ENCODE peak calls at places on chromosomes 5 and 9, in five cellular contexts. G, M, S, D and X are unnamed samples.

GRCh38 chr5:166595274-166595951 is 1696.0 kb upstream of the WWC1 start:
- DNase-seq in G (no peak), S (no peak), M (no peak), D (no peak), X (no peak)

GRCh38 chr5:148799737-148800527 is 26.5 kb upstream of the ADRB2 start:
- DNase-seq in D (no peak), M (no peak), S (no peak), G (no peak), X (no peak)

GRCh38 chr5:171520300-171521170 is 101.1 kb downstream of the FGF18 start:
- DNase-seq in D (no peak), S (peak), G (no peak), M (peak), X (no peak)

GRCh38 chr5:83718195-83718825 is 2.3 kb downstream of the HAPLN1 start:
- DNase-seq in M (no peak), G (peak), D (peak), S (peak), X (peak)

GRCh38 chr5:63500242-63500641 is 462.0 kb downstream of the HTR1A start:
- DNase-seq in D (no peak), S (no peak), G (no peak), M (no peak), X (no peak)

GRCh38 chr5:61625682-61626620 is 293.9 kb downstream of the ZSWIM6 start:
- DNase-seq in S (peak), G (peak), D (no peak), M (no peak), X (peak)

GRCh38 chr5:139140631-139141071 is 57.5 kb downstream of the SIL1 start:
- DNase-seq in D (no peak), S (no peak), G (peak), M (peak), X (no peak)

GRCh38 chr5:150512368-150512747 is 4.4 kb downstream of the NDST1 start:
- DNase-seq in D (no peak), G (no peak), S (no peak), M (no peak), X (no peak)

GRCh38 chr5:6365977-6366590 is 12.3 kb downstream of the MED10 start:
- DNase-seq in M (no peak), S (no peak), D (no peak), G (no peak), X (no peak)

GRCh38 chr9:136051568-136052432 is 43.3 kb downstream of the NACC2 start:
- DNase-seq in D (peak), S (peak), G (peak), M (peak), X (peak)

GRCh38 chr5:147734839-147735238 is 47.7 kb downstream of the JAKMIP2 start:
- DNase-seq in D (no peak), M (no peak), G (no peak), S (no peak), X (no peak)

GRCh38 chr5:104431946-104432345 is 869.4 kb upstream of the NUDT12 start:
- DNase-seq in D (no peak), G (no peak), M (no peak), S (no peak), X (no peak)

GRCh38 chr5:38935437-38935836 is 89.6 kb downstream of the OSMR start:
- DNase-seq in G (no peak), S (no peak), D (no peak), M (no peak), X (no peak)

GRCh38 chr9:127783111-127783621 is 2.7 kb upstream of the CDK9 start:
- DNase-seq in G (no peak), D (no peak), S (no peak), M (no peak), X (no peak)

GRCh38 chr9:137459601-137460362 is 648 bp upstream of the NSMF start:
- DNase-seq in S (no peak), M (no peak), G (no peak), D (no peak), X (no peak)

GRCh38 chr5:133373121-133373870 is 239.0 kb downstream of the FSTL4 start:
- DNase-seq in D (no peak), G (no peak), M (no peak), S (peak), X (peak)

GRCh38 chr9:91085499-91086291 is 276.0 kb downstream of the AUH start:
- DNase-seq in D (no peak), G (peak), S (no peak), M (no peak), X (no peak)

GRCh38 chr9:97985058-97985861 is 2.1 kb downstream of the ANP32B start:
- DNase-seq in M (no peak), S (peak), G (peak), D (peak), X (peak)

GRCh38 chr9:82423700-82424099 is 435.1 kb downstream of the SPATA31D1 start:
- DNase-seq in S (no peak), G (no peak), M (no peak), D (no peak), X (no peak)

GRCh38 chr9:137974746-137975526 is 97.4 kb downstream of the CACNA1B start:
- DNase-seq in D (no peak), G (no peak), S (no peak), M (no peak), X (no peak)

GRCh38 chr9:78574354-78575036 is 277.6 kb downstream of the PSAT1 start:
- DNase-seq in D (no peak), M (no peak), S (no peak), G (no peak), X (no peak)

GRCh38 chr5:79436821-79437220 is 77.1 kb downstream of the HOMER1 start:
- DNase-seq in G (no peak), D (no peak), S (peak), M (no peak), X (no peak)

GRCh38 chr5:136021016-136021405 is 7.8 kb upstream of the TGFBI start:
- DNase-seq in D (no peak), G (no peak), M (no peak), S (peak), X (peak)

GRCh38 chr9:27426717-27427645 is 97.1 kb upstream of the IFNK start:
- DNase-seq in M (no peak), G (peak), D (no peak), S (peak), X (peak)

GRCh38 chr9:517993-518392 is 303.3 kb downstream of the DOCK8 start:
- DNase-seq in D (peak), M (no peak), G (no peak), S (no peak), X (no peak)